ENCODE peak calls at places on chromosomes 7 and 10, in eight cellular contexts. One of them, this sample, is unnamed.

GRCh38 chr10:123890246-123890645 is 1.4 kb downstream of the CPXM2 start:
- DNase-seq in Peyer's patch: no peak
- DNase-seq in endodermal cell: no peak
- DNase-seq in ovary: peak; percentile 32
- DNase-seq in GM20000: no peak
- DNase-seq in HFFc6: no peak
- DNase-seq in dorsolateral prefrontal cortex: no peak
- DNase-seq in fibroblast of mammary gland: no peak
- DNase-seq in this sample: no peak

GRCh38 chr7:138773817-138774216 is 24.0 kb upstream of the TMEM213 start:
- DNase-seq in GM20000: no peak
- DNase-seq in ovary: no peak
- DNase-seq in HFFc6: no peak
- DNase-seq in endodermal cell: peak; percentile 89
- DNase-seq in dorsolateral prefrontal cortex: no peak
- DNase-seq in Peyer's patch: no peak
- DNase-seq in fibroblast of mammary gland: no peak
- DNase-seq in this sample: no peak

GRCh38 chr7:80918406-80918805 is 445 bp downstream of the SEMA3C start:
- DNase-seq in Peyer's patch: no peak
- DNase-seq in GM20000: peak; percentile 60
- DNase-seq in dorsolateral prefrontal cortex: no peak
- DNase-seq in fibroblast of mammary gland: peak; percentile 31
- DNase-seq in endodermal cell: peak; percentile 69
- DNase-seq in ovary: no peak
- DNase-seq in HFFc6: no peak
- DNase-seq in this sample: no peak

GRCh38 chr10:47175181-47176080 is 124.6 kb upstream of the GDF10 start:
- DNase-seq in HFFc6: no peak
- DNase-seq in endodermal cell: peak; percentile 51
- DNase-seq in fibroblast of mammary gland: no peak
- DNase-seq in Peyer's patch: no peak
- DNase-seq in GM20000: no peak
- DNase-seq in ovary: no peak
- DNase-seq in dorsolateral prefrontal cortex: no peak
- DNase-seq in this sample: no peak

GRCh38 chr10:56360583-56360966 is 484 bp downstream of the ZWINT start:
- DNase-seq in GM20000: no peak
- DNase-seq in ovary: no peak
- DNase-seq in HFFc6: no peak
- DNase-seq in fibroblast of mammary gland: no peak
- DNase-seq in dorsolateral prefrontal cortex: no peak
- DNase-seq in Peyer's patch: no peak
- DNase-seq in endodermal cell: no peak
- DNase-seq in this sample: no peak

GRCh38 chr7:36855330-36855729 is 131.0 kb upstream of the AOAH start:
- DNase-seq in HFFc6: no peak
- DNase-seq in endodermal cell: no peak
- DNase-seq in GM20000: no peak
- DNase-seq in fibroblast of mammary gland: no peak
- DNase-seq in ovary: peak; percentile 20
- DNase-seq in dorsolateral prefrontal cortex: no peak
- DNase-seq in Peyer's patch: no peak
- DNase-seq in this sample: no peak

GRCh38 chr10:43739171-43739570 is 90.5 kb upstream of the ZNF32 start:
- DNase-seq in HFFc6: no peak
- DNase-seq in Peyer's patch: no peak
- DNase-seq in dorsolateral prefrontal cortex: no peak
- DNase-seq in ovary: no peak
- DNase-seq in endodermal cell: no peak
- DNase-seq in GM20000: no peak
- DNase-seq in fibroblast of mammary gland: peak; percentile 24
- DNase-seq in this sample: no peak

GRCh38 chr10:110893559-110894179 is 21.9 kb downstream of the PDCD4 start:
- DNase-seq in HFFc6: peak; percentile 48
- DNase-seq in dorsolateral prefrontal cortex: no peak
- DNase-seq in GM20000: peak; percentile 29
- DNase-seq in fibroblast of mammary gland: peak; percentile 64
- DNase-seq in Peyer's patch: no peak
- DNase-seq in ovary: no peak
- DNase-seq in endodermal cell: no peak
- DNase-seq in this sample: peak; percentile 31

GRCh38 chr7:95690367-95690947 is 81.9 kb upstream of the DYNC1I1 start:
- DNase-seq in dorsolateral prefrontal cortex: no peak
- DNase-seq in endodermal cell: peak; percentile 57
- DNase-seq in Peyer's patch: no peak
- DNase-seq in HFFc6: peak; percentile 56
- DNase-seq in ovary: no peak
- DNase-seq in fibroblast of mammary gland: peak; percentile 63
- DNase-seq in GM20000: peak; percentile 10
- DNase-seq in this sample: peak; percentile 18

GRCh38 chr7:39468841-39469240 is 97.4 kb upstream of the YAE1 start:
- DNase-seq in GM20000: no peak
- DNase-seq in fibroblast of mammary gland: no peak
- DNase-seq in Peyer's patch: no peak
- DNase-seq in dorsolateral prefrontal cortex: no peak
- DNase-seq in endodermal cell: no peak
- DNase-seq in ovary: no peak
- DNase-seq in HFFc6: no peak
- DNase-seq in this sample: no peak

GRCh38 chr7:42272793-42273665 is 36.0 kb upstream of the GLI3 start:
- DNase-seq in endodermal cell: peak; percentile 57
- DNase-seq in dorsolateral prefrontal cortex: no peak
- DNase-seq in ovary: no peak
- DNase-seq in GM20000: no peak
- DNase-seq in Peyer's patch: no peak
- DNase-seq in HFFc6: peak; percentile 69
- DNase-seq in fibroblast of mammary gland: peak; percentile 79
- DNase-seq in this sample: peak; percentile 19

GRCh38 chr10:49115015-49115795 is at the start of gene VSTM4:
- DNase-seq in ovary: peak; percentile 60
- DNase-seq in HFFc6: no peak
- DNase-seq in dorsolateral prefrontal cortex: peak; percentile 32
- DNase-seq in GM20000: peak; percentile 71
- DNase-seq in endodermal cell: peak; percentile 79
- DNase-seq in fibroblast of mammary gland: peak; percentile 43
- DNase-seq in Peyer's patch: no peak
- DNase-seq in this sample: peak; percentile 42

GRCh38 chr10:127174866-127175265 is 21.5 kb downstream of the INSYN2A start:
- DNase-seq in ovary: no peak
- DNase-seq in endodermal cell: no peak
- DNase-seq in HFFc6: no peak
- DNase-seq in fibroblast of mammary gland: no peak
- DNase-seq in Peyer's patch: no peak
- DNase-seq in dorsolateral prefrontal cortex: no peak
- DNase-seq in GM20000: no peak
- DNase-seq in this sample: no peak

GRCh38 chr7:41183741-41184140 is 519.1 kb downstream of the INHBA start:
- DNase-seq in HFFc6: no peak
- DNase-seq in dorsolateral prefrontal cortex: no peak
- DNase-seq in Peyer's patch: no peak
- DNase-seq in fibroblast of mammary gland: no peak
- DNase-seq in endodermal cell: no peak
- DNase-seq in ovary: no peak
- DNase-seq in GM20000: no peak
- DNase-seq in this sample: no peak

GRCh38 chr10:112369495-112370423 is 4.2 kb upstream of the ACSL5 start:
- DNase-seq in GM20000: no peak
- DNase-seq in ovary: no peak
- DNase-seq in endodermal cell: no peak
- DNase-seq in HFFc6: no peak
- DNase-seq in Peyer's patch: peak; percentile 33
- DNase-seq in fibroblast of mammary gland: no peak
- DNase-seq in dorsolateral prefrontal cortex: no peak
- DNase-seq in this sample: no peak

GRCh38 chr10:9331583-9332008 is 1277.1 kb downstream of the GATA3 start:
- DNase-seq in ovary: no peak
- DNase-seq in fibroblast of mammary gland: peak; percentile 63
- DNase-seq in GM20000: peak; percentile 52
- DNase-seq in endodermal cell: no peak
- DNase-seq in HFFc6: peak; percentile 60
- DNase-seq in dorsolateral prefrontal cortex: no peak
- DNase-seq in Peyer's patch: no peak
- DNase-seq in this sample: peak; percentile 40

GRCh38 chr10:20839141-20839540 is 58.0 kb downstream of the NEBL start:
- DNase-seq in fibroblast of mammary gland: peak; percentile 73
- DNase-seq in GM20000: no peak
- DNase-seq in ovary: no peak
- DNase-seq in dorsolateral prefrontal cortex: no peak
- DNase-seq in HFFc6: no peak
- DNase-seq in endodermal cell: no peak
- DNase-seq in Peyer's patch: no peak
- DNase-seq in this sample: peak; percentile 29

GRCh38 chr7:51226042-51226755 is 90.4 kb downstream of the COBL start:
- DNase-seq in endodermal cell: no peak
- DNase-seq in HFFc6: no peak
- DNase-seq in Peyer's patch: no peak
- DNase-seq in ovary: no peak
- DNase-seq in fibroblast of mammary gland: peak; percentile 21
- DNase-seq in dorsolateral prefrontal cortex: no peak
- DNase-seq in GM20000: no peak
- DNase-seq in this sample: no peak

GRCh38 chr7:51226916-51227535 is 89.6 kb downstream of the COBL start:
- DNase-seq in GM20000: no peak
- DNase-seq in endodermal cell: no peak
- DNase-seq in Peyer's patch: no peak
- DNase-seq in fibroblast of mammary gland: no peak
- DNase-seq in ovary: no peak
- DNase-seq in dorsolateral prefrontal cortex: no peak
- DNase-seq in HFFc6: no peak
- DNase-seq in this sample: no peak

GRCh38 chr7:51223505-51223904 is 93.1 kb downstream of the COBL start:
- DNase-seq in endodermal cell: no peak
- DNase-seq in ovary: no peak
- DNase-seq in HFFc6: no peak
- DNase-seq in dorsolateral prefrontal cortex: no peak
- DNase-seq in fibroblast of mammary gland: no peak
- DNase-seq in Peyer's patch: no peak
- DNase-seq in GM20000: no peak
- DNase-seq in this sample: no peak

GRCh38 chr7:51222916-51223315 is 93.7 kb downstream of the COBL start:
- DNase-seq in HFFc6: no peak
- DNase-seq in ovary: no peak
- DNase-seq in endodermal cell: no peak
- DNase-seq in fibroblast of mammary gland: no peak
- DNase-seq in GM20000: no peak
- DNase-seq in dorsolateral prefrontal cortex: no peak
- DNase-seq in Peyer's patch: no peak
- DNase-seq in this sample: no peak

GRCh38 chr7:51224811-51225581 is 91.6 kb downstream of the COBL start:
- DNase-seq in ovary: no peak
- DNase-seq in HFFc6: no peak
- DNase-seq in fibroblast of mammary gland: peak; percentile 1
- DNase-seq in GM20000: no peak
- DNase-seq in dorsolateral prefrontal cortex: no peak
- DNase-seq in endodermal cell: peak; percentile 84
- DNase-seq in Peyer's patch: no peak
- DNase-seq in this sample: no peak
- TF ChIP-seq CTCF in ovary: no peak
- TF ChIP-seq CTCF in HFFc6: no peak
- TF ChIP-seq CTCF in fibroblast of mammary gland: no peak
- TF ChIP-seq CTCF in GM20000: no peak
- TF ChIP-seq CTCF in dorsolateral prefrontal cortex: peak; percentile 56
- TF ChIP-seq CTCF in endodermal cell: peak; percentile 78
- TF ChIP-seq CTCF in Peyer's patch: no peak
- TF ChIP-seq CTCF in this sample: no peak

DNA sequence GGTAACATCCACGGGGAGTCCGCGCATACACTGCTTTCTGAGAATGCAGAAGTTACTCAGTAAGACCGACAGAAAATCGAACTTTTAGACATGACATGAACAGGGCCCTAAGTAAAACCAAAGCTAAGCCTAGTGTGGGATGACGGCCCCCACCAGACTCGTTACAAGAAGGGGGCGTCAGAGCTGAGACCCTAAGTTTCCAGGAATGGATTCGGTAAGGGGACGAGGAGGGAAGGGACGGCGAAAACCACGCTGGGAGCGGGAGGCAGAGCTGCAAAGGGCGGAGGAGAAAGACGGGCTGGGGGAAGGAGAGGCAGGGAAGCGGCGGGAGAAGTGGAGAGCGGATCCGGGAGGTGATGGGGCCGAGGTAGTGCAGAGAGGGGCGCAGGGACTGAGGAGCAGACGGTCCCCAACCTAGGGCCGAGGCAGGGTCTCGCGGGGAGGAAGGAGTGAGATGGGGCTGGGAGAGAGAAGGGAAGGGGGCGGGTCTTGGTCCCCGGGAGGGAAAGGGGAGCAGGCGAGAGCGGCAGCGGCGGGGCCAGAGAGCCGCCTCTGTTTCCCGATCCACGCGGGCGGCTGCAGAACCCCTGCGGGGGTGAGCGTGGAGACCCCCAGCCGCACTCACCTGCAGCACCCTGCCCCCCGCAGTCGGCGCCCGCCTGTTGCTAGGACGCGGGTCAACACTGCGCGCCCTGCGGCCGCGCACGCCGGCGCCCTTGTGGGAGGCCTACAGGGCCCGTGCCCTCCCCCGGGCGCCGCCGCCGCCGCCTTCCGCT is 513 bp downstream of the ODAD2 start:
- DNase-seq in endodermal cell: peak; percentile 84
- DNase-seq in ovary: peak; percentile 40
- DNase-seq in dorsolateral prefrontal cortex: no peak
- DNase-seq in Peyer's patch: no peak
- DNase-seq in GM20000: no peak
- DNase-seq in fibroblast of mammary gland: no peak
- DNase-seq in HFFc6: peak; percentile 20
- DNase-seq in this sample: peak; percentile 36
- TF ChIP-seq CTCF in endodermal cell: no peak
- TF ChIP-seq CTCF in ovary: no peak
- TF ChIP-seq CTCF in dorsolateral prefrontal cortex: no peak
- TF ChIP-seq CTCF in Peyer's patch: no peak
- TF ChIP-seq CTCF in GM20000: no peak
- TF ChIP-seq CTCF in fibroblast of mammary gland: no peak
- TF ChIP-seq CTCF in HFFc6: no peak
- TF ChIP-seq CTCF in this sample: no peak

GRCh38 chr7:142784096-142784495 is 13.3 kb downstream of the PRSS2 start:
- DNase-seq in dorsolateral prefrontal cortex: no peak
- DNase-seq in GM20000: no peak
- DNase-seq in Peyer's patch: no peak
- DNase-seq in ovary: no peak
- DNase-seq in endodermal cell: no peak
- DNase-seq in fibroblast of mammary gland: no peak
- DNase-seq in HFFc6: no peak
- DNase-seq in this sample: no peak
- TF ChIP-seq CTCF in dorsolateral prefrontal cortex: no peak
- TF ChIP-seq CTCF in GM20000: no peak
- TF ChIP-seq CTCF in Peyer's patch: no peak
- TF ChIP-seq CTCF in ovary: no peak
- TF ChIP-seq CTCF in endodermal cell: peak; percentile 47
- TF ChIP-seq CTCF in fibroblast of mammary gland: no peak
- TF ChIP-seq CTCF in HFFc6: no peak
- TF ChIP-seq CTCF in this sample: no peak

DNA sequence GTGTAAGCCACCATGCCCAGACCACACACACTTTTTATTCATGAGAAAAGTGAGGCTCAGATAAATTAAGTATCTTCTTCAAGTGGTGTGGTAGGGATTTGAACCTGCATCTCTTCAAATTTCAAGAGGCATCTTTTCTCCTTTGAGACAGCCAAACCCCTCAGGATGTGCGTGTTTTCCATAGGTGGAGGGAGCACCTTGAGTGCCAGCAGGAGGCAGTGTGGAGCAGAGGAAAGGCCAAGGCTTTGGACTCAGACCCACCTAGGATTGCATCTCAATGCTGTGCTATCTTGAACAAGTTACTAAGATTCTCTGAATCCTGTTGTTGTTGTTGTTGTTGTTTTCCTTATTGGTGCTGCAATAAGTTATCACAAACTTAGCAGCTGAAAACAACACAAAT is 40.2 kb upstream of the MYL10 start:
- DNase-seq in Peyer's patch: no peak
- DNase-seq in HFFc6: no peak
- DNase-seq in dorsolateral prefrontal cortex: no peak
- DNase-seq in ovary: no peak
- DNase-seq in fibroblast of mammary gland: peak; percentile 6
- DNase-seq in GM20000: no peak
- DNase-seq in endodermal cell: no peak
- DNase-seq in this sample: no peak
- TF ChIP-seq CTCF in Peyer's patch: no peak
- TF ChIP-seq CTCF in HFFc6: peak; percentile 62
- TF ChIP-seq CTCF in dorsolateral prefrontal cortex: no peak
- TF ChIP-seq CTCF in ovary: no peak
- TF ChIP-seq CTCF in fibroblast of mammary gland: peak; percentile 29
- TF ChIP-seq CTCF in GM20000: no peak
- TF ChIP-seq CTCF in endodermal cell: peak; percentile 60
- TF ChIP-seq CTCF in this sample: no peak